ENCODE peak calls at places on chromosomes 12 and 14, in eight cellular contexts. B, D, F, V, O, X, H and W are unnamed samples.

GRCh38 chr12:131385313-131386166 is 325.4 kb upstream of the SFSWAP start:
- DNase-seq in F (no peak), V (no peak), D (no peak), X (no peak), H (no peak), O (no peak), B (no peak), W (no peak)

GRCh38 chr14:32087173-32087861 is 10.2 kb downstream of the ARHGAP5 start:
- DNase-seq in B (no peak), D (peak), H (peak), F (no peak), O (no peak), V (no peak), X (no peak), W (no peak)

GRCh38 chr12:15268927-15269552 is 47.8 kb upstream of the RERG start:
- DNase-seq in O (peak), D (peak), V (no peak), F (peak), B (peak), H (peak), X (peak), W (peak)

GRCh38 chr12:26750531-26751171 is 82.3 kb downstream of the ITPR2 start:
- DNase-seq in D (no peak), B (no peak), V (no peak), O (no peak), F (no peak), X (no peak), H (no peak), W (no peak)

GRCh38 chr12:21911832-21912231 is 29.4 kb downstream of the ABCC9 start:
- DNase-seq in O (no peak), F (no peak), H (no peak), B (no peak), X (no peak), D (peak), V (no peak), W (no peak)

GRCh38 chr12:20150835-20151234 is 217.5 kb upstream of the PDE3A start:
- DNase-seq in F (no peak), V (no peak), O (no peak), X (no peak), D (no peak), B (no peak), H (no peak), W (no peak)

GRCh38 chr12:59500915-59501314 is 94.9 kb upstream of the SLC16A7 start:
- DNase-seq in D (no peak), V (no peak), F (no peak), O (no peak), H (no peak), X (no peak), B (no peak), W (no peak)

GRCh38 chr14:59123526-59123925 is 64.9 kb upstream of the DAAM1 start:
- DNase-seq in F (no peak), V (no peak), O (no peak), X (no peak), D (peak), H (no peak), B (no peak), W (no peak)

GRCh38 chr12:110754101-110754793 is 11.6 kb upstream of the PPP1CC start:
- DNase-seq in D (no peak), O (no peak), V (no peak), F (peak), X (no peak), H (no peak), B (no peak), W (no peak)

GRCh38 chr14:65438266-65438933 is 25.9 kb downstream of the FUT8 start:
- DNase-seq in F (no peak), D (no peak), X (no peak), O (no peak), V (no peak), B (no peak), H (no peak), W (no peak)

GRCh38 chr12:125734137-125734536 is 668.9 kb downstream of the AACS start:
- DNase-seq in B (no peak), H (no peak), V (no peak), F (no peak), D (no peak), O (no peak), X (no peak), W (no peak)

GRCh38 chr12:27626239-27626638 is 70.0 kb upstream of the REP15 start:
- DNase-seq in F (no peak), H (peak), V (no peak), B (no peak), X (no peak), D (no peak), O (no peak), W (no peak)

GRCh38 chr14:23729720-23730387 is 93.7 kb downstream of the DHRS2 start:
- DNase-seq in H (no peak), X (no peak), B (no peak), D (no peak), O (no peak), F (no peak), V (no peak), W (no peak)

GRCh38 chr14:29663281-29663801 is 264.3 kb downstream of the PRKD1 start:
- DNase-seq in O (no peak), B (no peak), V (no peak), F (no peak), X (no peak), H (peak), D (no peak), W (no peak)

GRCh38 chr12:13146539-13146938 is 43.1 kb upstream of the GSG1 start:
- DNase-seq in O (no peak), D (no peak), X (no peak), B (no peak), V (no peak), H (no peak), F (peak), W (no peak)

GRCh38 chr12:109663766-109664165 is 49.9 kb upstream of the FAM222A start:
- DNase-seq in V (no peak), F (no peak), O (no peak), B (no peak), D (no peak), H (no peak), X (no peak), W (no peak)

GRCh38 chr14:77037886-77038511 is 9.5 kb upstream of the IRF2BPL start:
- DNase-seq in B (peak), F (peak), D (no peak), O (peak), X (no peak), H (peak), V (no peak), W (no peak)

GRCh38 chr12:58161773-58162172 is 220.4 kb downstream of the ATP23 start:
- DNase-seq in D (no peak), O (no peak), V (no peak), F (no peak), B (no peak), H (no peak), X (no peak), W (no peak)

GRCh38 chr12:76031081-76031413 is 529 bp downstream of the PHLDA1 start:
- DNase-seq in X (no peak), V (no peak), B (no peak), O (no peak), F (no peak), H (no peak), D (no peak), W (no peak)

GRCh38 chr12:22042981-22043669 is 2.9 kb upstream of the CMAS start:
- DNase-seq in X (peak), O (no peak), V (no peak), H (peak), F (no peak), D (peak), B (no peak), W (no peak)

GRCh38 chr14:83757896-83758295 is 1772.0 kb upstream of the FLRT2 start:
- DNase-seq in O (no peak), X (no peak), F (no peak), D (peak), B (no peak), H (peak), V (no peak), W (no peak)

GRCh38 chr12:66191547-66192126 is 2.6 kb downstream of the IRAK3 start:
- DNase-seq in B (no peak), F (no peak), H (no peak), X (no peak), O (no peak), D (no peak), V (no peak), W (no peak)

GRCh38 chr12:29241821-29242591 is 92.9 kb downstream of the FAR2 start:
- DNase-seq in F (peak), H (peak), D (peak), O (no peak), X (peak), B (peak), V (no peak), W (peak)

GRCh38 chr12:64522316-64522715 is 70.4 kb downstream of the TBK1 start:
- DNase-seq in X (no peak), H (peak), V (no peak), F (no peak), D (peak), B (no peak), O (no peak), W (no peak)

GRCh38 chr12:6272300-6273208 is 37.9 kb upstream of the PLEKHG6 start:
- DNase-seq in B (no peak), D (no peak), H (peak), X (no peak), O (no peak), F (no peak), V (no peak), W (no peak)

GRCh38 chr12:3083949-3084348 is 6.8 kb downstream of the TSPAN9 start:
- DNase-seq in B (no peak), X (no peak), V (no peak), F (peak), D (no peak), O (no peak), H (no peak), W (no peak)

GRCh38 chr12:2739832-2740641 is 54.7 kb upstream of the FKBP4 start:
- DNase-seq in V (no peak), F (no peak), H (peak), D (peak), O (no peak), X (no peak), B (peak), W (no peak)

GRCh38 chr12:58575281-58575680 is 345.0 kb downstream of the LRIG3 start:
- DNase-seq in O (no peak), H (peak), B (no peak), V (no peak), D (peak), X (no peak), F (no peak), W (no peak)

GRCh38 chr12:42609605-42610004 is 20.1 kb upstream of the PRICKLE1 start:
- DNase-seq in X (no peak), H (peak), B (no peak), D (peak), O (no peak), F (no peak), V (no peak), W (no peak)

GRCh38 chr14:55386037-55386798 is 25.4 kb downstream of the ATG14 start:
- DNase-seq in D (no peak), F (no peak), V (no peak), X (no peak), H (no peak), B (peak), O (no peak), W (no peak)

GRCh38 chr12:127898616-127899015 is 368.4 kb upstream of the TMEM132C start:
- DNase-seq in F (no peak), X (no peak), D (no peak), H (no peak), O (no peak), B (no peak), V (no peak), W (no peak)

GRCh38 chr12:57138526-57139272 is 8.7 kb downstream of the LRP1-AS start:
- DNase-seq in V (no peak), O (no peak), F (peak), B (peak), D (no peak), X (no peak), H (no peak), W (no peak)

GRCh38 chr14:32469388-32470160 is 140.5 kb downstream of the AKAP6 start:
- DNase-seq in V (no peak), X (peak), F (no peak), O (no peak), H (peak), D (peak), B (no peak), W (peak)

GRCh38 chr14:77314043-77314442 is 6.6 kb downstream of the POMT2 start:
- DNase-seq in V (no peak), F (no peak), X (peak), H (peak), B (peak), D (peak), O (no peak), W (peak)

GRCh38 chr12:24560192-24560591 is 388.7 kb downstream of the BCAT1 start:
- DNase-seq in O (no peak), B (no peak), V (no peak), F (no peak), H (peak), X (no peak), D (peak), W (no peak)

GRCh38 chr12:24561411-24561871 is 387.5 kb downstream of the BCAT1 start:
- DNase-seq in X (no peak), H (peak), F (no peak), B (peak), V (no peak), D (peak), O (no peak), W (no peak)

GRCh38 chr12:24562761-24563392 is 386.0 kb downstream of the BCAT1 start:
- DNase-seq in X (no peak), D (peak), B (peak), O (no peak), F (peak), V (no peak), H (peak), W (no peak)

GRCh38 chr12:24560867-24561266 is 388.0 kb downstream of the BCAT1 start:
- DNase-seq in B (no peak), F (peak), O (no peak), H (no peak), D (no peak), X (no peak), V (no peak), W (no peak)

GRCh38 chr12:24561882-24562760 is 386.8 kb downstream of the BCAT1 start:
- DNase-seq in B (peak), O (no peak), X (no peak), V (no peak), F (peak), H (peak), D (peak), W (no peak)
- TF ChIP-seq CTCF in B (no peak), O (no peak), X (no peak), V (no peak), F (no peak), H (no peak), D (no peak), W (no peak)

DNA sequence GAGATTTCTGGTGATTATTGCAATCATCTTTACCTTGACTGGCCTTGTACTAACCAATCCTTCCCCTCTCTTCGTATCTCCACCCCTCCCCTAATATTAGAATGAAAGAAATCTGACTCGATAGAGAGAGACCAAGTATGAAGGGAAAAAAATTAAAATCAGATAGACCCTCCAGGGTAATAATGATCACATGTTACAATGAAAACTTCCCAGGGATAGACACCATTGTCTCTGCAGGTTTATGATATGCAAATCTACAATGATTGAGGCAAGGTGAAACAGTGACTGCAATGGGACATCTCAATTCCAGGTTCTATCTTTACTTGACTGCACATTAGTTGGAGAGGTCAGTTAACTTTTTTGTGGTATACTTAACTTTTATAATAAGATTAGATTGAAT is 1.5 kb upstream of the NFKBIA start:
- DNase-seq in D (no peak), F (no peak), H (no peak), B (no peak), V (no peak), X (no peak), O (no peak), W (no peak)
- H3K4me3 ChIP-seq in D (no peak), F (peak), H (no peak), B (no peak), V (peak), X (no peak), O (no peak), W (no peak)

DNA sequence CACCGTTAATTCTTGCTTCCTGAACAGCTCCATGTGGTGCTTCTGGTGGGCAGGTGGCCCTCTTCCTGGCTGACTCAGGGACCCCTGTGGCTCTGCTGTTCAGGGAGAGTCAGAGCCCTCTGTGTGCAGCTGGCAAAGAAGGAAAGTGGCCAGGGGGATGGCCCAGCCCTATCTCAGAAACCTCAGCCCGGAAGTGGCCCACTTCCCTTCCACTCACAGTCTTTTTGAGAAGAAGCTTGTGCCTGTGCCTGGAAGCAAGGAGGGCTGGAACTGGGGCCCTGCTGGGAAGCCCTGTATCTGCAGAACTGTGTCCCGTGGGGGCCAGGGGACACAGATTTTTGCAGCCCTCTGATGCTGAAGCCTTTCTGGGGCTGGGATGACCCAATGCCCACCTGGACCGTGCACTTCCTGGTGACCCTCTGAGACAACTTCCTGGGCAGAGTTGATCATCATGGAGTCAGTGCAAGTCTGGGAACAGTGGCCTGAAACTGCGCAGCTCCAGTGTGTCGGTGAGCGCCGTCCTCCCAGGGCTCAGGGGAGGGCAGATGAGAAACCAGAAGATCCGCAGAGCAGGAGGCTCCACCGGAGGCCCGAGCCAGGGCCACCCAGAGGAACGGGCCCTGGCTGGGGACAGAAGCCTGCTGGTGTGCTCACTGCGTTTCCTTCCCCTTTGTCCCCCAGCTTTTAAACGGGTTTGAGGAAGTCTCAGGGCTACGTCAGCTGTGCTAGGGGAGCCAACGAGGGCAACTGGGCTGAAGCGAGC is 217.3 kb upstream of the RTL1 start:
- DNase-seq in F (peak), O (peak), X (no peak), D (no peak), H (peak), B (peak), V (no peak), W (no peak)
- TF ChIP-seq CTCF in F (no peak), O (no peak), X (no peak), D (no peak), H (no peak), B (no peak), V (no peak), W (no peak)

GRCh38 chr14:103337794-103338193 is 3.8 kb downstream of the EIF5 start:
- DNase-seq in H (no peak), V (no peak), D (no peak), B (no peak), O (no peak), F (no peak), X (no peak), W (no peak)

GRCh38 chr14:103339561-103339960 is 5.5 kb downstream of the EIF5 start:
- DNase-seq in X (no peak), V (no peak), D (no peak), B (no peak), O (no peak), F (no peak), H (no peak), W (no peak)

GRCh38 chr14:103334644-103335603 is 887 bp downstream of the EIF5 start:
- DNase-seq in B (peak), X (no peak), H (peak), O (peak), D (peak), F (peak), V (peak), W (peak)

GRCh38 chr14:103333754-103334643 is at the start of gene EIF5:
- DNase-seq in F (peak), B (peak), X (peak), V (peak), O (peak), H (peak), D (peak), W (peak)

GRCh38 chr14:103336191-103336590 is 2.2 kb downstream of the EIF5 start:
- DNase-seq in O (no peak), X (no peak), D (no peak), F (no peak), V (no peak), B (no peak), H (no peak), W (no peak)
- H3K4me3 ChIP-seq in O (peak), X (peak), D (no peak), F (peak), V (no peak), B (no peak), H (peak), W (peak)

GRCh38 chr12:101698782-101699347 is 1.4 kb downstream of the CHPT1 start:
- DNase-seq in X (no peak), V (no peak), B (no peak), H (peak), O (no peak), F (peak), D (peak), W (no peak)
- TF ChIP-seq CTCF in X (peak), V (no peak), B (no peak), H (peak), O (no peak), F (peak), D (peak), W (peak)

GRCh38 chr14:38255673-38256357 is at the start of gene CLEC14A:
- DNase-seq in V (no peak), O (no peak), F (peak), X (no peak), B (no peak), D (no peak), H (peak), W (no peak)
- H3K4me3 ChIP-seq in V (peak), O (peak), F (peak), X (no peak), B (no peak), D (peak), H (peak), W (peak)

GRCh38 chr14:85425507-85425906 is 104.4 kb upstream of the FLRT2 start:
- DNase-seq in O (no peak), B (no peak), F (no peak), V (no peak), D (no peak), X (no peak), H (no peak), W (no peak)
- TF ChIP-seq CTCF in O (no peak), B (no peak), F (no peak), V (no peak), D (no peak), X (no peak), H (no peak), W (no peak)

DNA sequence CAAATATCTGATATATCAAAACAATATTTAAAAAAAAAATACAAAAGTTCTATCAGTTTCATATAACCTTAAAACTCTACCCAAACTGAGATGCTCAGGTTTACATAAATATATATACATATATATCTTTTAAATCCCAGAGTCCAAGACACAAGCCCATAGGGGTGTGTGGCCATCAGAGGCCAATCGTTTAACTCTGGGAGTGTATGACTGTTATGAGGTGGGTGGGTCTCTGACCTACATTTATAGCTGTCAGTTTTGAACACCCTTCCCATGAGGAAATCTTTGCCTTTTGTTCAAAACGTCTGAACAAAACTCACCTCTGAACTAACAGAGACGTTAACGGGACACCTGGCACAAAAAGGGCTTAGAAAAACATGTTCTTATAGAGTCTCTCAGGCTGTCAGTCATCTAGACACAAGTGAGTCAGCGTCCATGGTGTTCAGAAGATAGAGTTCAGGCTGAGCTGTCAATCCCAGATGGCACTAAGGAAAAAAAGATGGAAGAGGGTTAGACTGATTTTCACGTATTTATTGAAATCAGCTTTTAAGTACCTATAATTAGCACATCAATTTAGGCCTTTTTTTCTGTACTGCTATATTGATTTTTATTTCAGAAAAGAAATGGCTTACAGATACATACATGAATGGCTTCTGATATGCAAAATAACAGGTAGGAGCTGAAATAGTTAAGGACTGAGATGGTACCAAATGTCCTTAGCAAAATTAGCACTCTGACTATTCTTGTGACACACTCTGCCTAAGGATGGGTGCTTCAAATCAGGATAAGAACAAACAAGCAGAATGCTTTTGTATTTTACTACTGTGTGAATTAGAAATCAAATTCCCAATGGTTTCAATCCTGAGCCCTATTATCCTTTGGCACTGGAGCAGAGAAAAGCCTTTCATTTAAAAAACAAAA is 29.2 kb downstream of the HIGD1C start:
- DNase-seq in H (no peak), V (no peak), O (no peak), F (no peak), B (no peak), D (no peak), X (no peak), W (no peak)
- H3K4me3 ChIP-seq in H (no peak), V (no peak), O (no peak), F (no peak), B (no peak), D (no peak), X (no peak), W (no peak)